ENCODE peak calls at places on chromosomes 12 and 14, in nine cellular contexts. P, F, Q, L, U, A, D, M and T are unnamed samples.

GRCh38 chr14:71588028-71588427 is 344.2 kb upstream of the RGS6 start:
- DNase-seq in P (no peak), F (no peak), Q (no peak), L (no peak), U (peak; percentile 87), A (no peak), D (no peak), M (no peak), T (no peak)

GRCh38 chr14:56514663-56515371 is 64.8 kb upstream of the TMEM260 start:
- DNase-seq in P (no peak), F (no peak), Q (no peak), L (no peak), U (peak; percentile 58), A (no peak), D (no peak), M (peak; percentile 19), T (peak; percentile 6)

GRCh38 chr12:51004504-51004903 is 21.7 kb downstream of the SLC11A2 start:
- DNase-seq in P (no peak), F (no peak), Q (no peak), L (no peak), U (no peak), A (no peak), D (no peak), M (no peak), T (no peak)

GRCh38 chr12:65876898-65877721 is 52.8 kb downstream of the HMGA2 start:
- DNase-seq in P (no peak), F (no peak), Q (no peak), L (no peak), U (peak; percentile 81), A (no peak), D (no peak), M (no peak), T (no peak)

GRCh38 chr14:65961004-65961403 is 525.2 kb upstream of the CCDC196 start:
- DNase-seq in P (no peak), F (peak; percentile 35), Q (peak; percentile 68), L (no peak), U (peak; percentile 60), A (peak; percentile 19), D (peak; percentile 43), M (peak; percentile 78), T (peak; percentile 62)

GRCh38 chr12:32002848-32003493 is 43.8 kb downstream of the RESF1 start:
- DNase-seq in P (no peak), F (no peak), Q (no peak), L (no peak), U (peak; percentile 35), A (no peak), D (no peak), M (no peak), T (no peak)

GRCh38 chr12:64097346-64098105 is 124.6 kb downstream of the KICS2 start:
- DNase-seq in P (no peak), F (no peak), Q (no peak), L (no peak), U (no peak), A (no peak), D (no peak), M (no peak), T (no peak)

GRCh38 chr12:104650541-104650940 is 193.8 kb downstream of the CHST11 start:
- DNase-seq in P (no peak), F (no peak), Q (no peak), L (no peak), U (no peak), A (no peak), D (no peak), M (no peak), T (no peak)

GRCh38 chr14:97066068-97066899 is 269.1 kb downstream of the VRK1 start:
- DNase-seq in P (no peak), F (no peak), Q (no peak), L (no peak), U (no peak), A (no peak), D (no peak), M (no peak), T (no peak)

GRCh38 chr14:38882533-38882932 is 220.5 kb downstream of the SEC23A start:
- DNase-seq in P (no peak), F (no peak), Q (no peak), L (no peak), U (no peak), A (no peak), D (no peak), M (no peak), T (no peak)

GRCh38 chr14:68908201-68908600 is 70.9 kb downstream of the ACTN1 start:
- DNase-seq in P (no peak), F (no peak), Q (no peak), L (no peak), U (no peak), A (no peak), D (no peak), M (no peak), T (no peak)

GRCh38 chr12:76085159-76085868 is 829 bp upstream of the NAP1L1 start:
- DNase-seq in P (peak; percentile 40), F (peak; percentile 36), Q (no peak), L (no peak), U (peak; percentile 72), A (peak; percentile 19), D (peak; percentile 82), M (peak; percentile 44), T (peak; percentile 26)

GRCh38 chr14:73787760-73788508 is 63.7 kb upstream of the PTGR2 start:
- DNase-seq in P (no peak), F (peak; percentile 32), Q (no peak), L (no peak), U (peak; percentile 64), A (no peak), D (peak; percentile 29), M (peak; percentile 68), T (peak; percentile 80)

GRCh38 chr12:123118397-123118945 is 32.4 kb downstream of the PITPNM2 start:
- DNase-seq in P (peak; percentile 61), F (no peak), Q (peak; percentile 45), L (no peak), U (no peak), A (no peak), D (no peak), M (no peak), T (no peak)

GRCh38 chr12:42213023-42213422 is 25.0 kb downstream of the YAF2 start:
- DNase-seq in P (peak; percentile 39), F (no peak), Q (peak; percentile 25), L (no peak), U (peak; percentile 62), A (no peak), D (peak; percentile 19), M (no peak), T (no peak)

GRCh38 chr12:1827806-1828805 is 7.7 kb downstream of the LRTM2 start:
- DNase-seq in P (no peak), F (no peak), Q (no peak), L (no peak), U (no peak), A (no peak), D (no peak), M (no peak), T (no peak)

GRCh38 chr14:76500480-76500879 is 124.5 kb downstream of the ESRRB start:
- DNase-seq in P (no peak), F (no peak), Q (no peak), L (no peak), U (no peak), A (no peak), D (no peak), M (no peak), T (no peak)

GRCh38 chr14:90495357-90496276 is 98.8 kb downstream of the CALM1 start:
- DNase-seq in P (no peak), F (no peak), Q (peak; percentile 43), L (no peak), U (peak; percentile 87), A (no peak), D (peak; percentile 71), M (peak; percentile 21), T (peak; percentile 79)

GRCh38 chr12:128829870-128830504 is 6.2 kb upstream of the SLC15A4 start:
- DNase-seq in P (no peak), F (no peak), Q (peak; percentile 38), L (no peak), U (no peak), A (peak; percentile 84), D (peak; percentile 97), M (peak; percentile 36), T (peak; percentile 67)

GRCh38 chr12:118290130-118290529 is 82.6 kb downstream of the TAOK3 start:
- DNase-seq in P (no peak), F (no peak), Q (no peak), L (no peak), U (peak; percentile 83), A (no peak), D (no peak), M (no peak), T (no peak)

GRCh38 chr12:88904705-88905104 is 324.4 kb upstream of the KITLG start:
- DNase-seq in P (no peak), F (no peak), Q (no peak), L (no peak), U (no peak), A (no peak), D (no peak), M (no peak), T (no peak)

GRCh38 chr12:88052686-88053085 is 23.5 kb upstream of the C12orf50 start:
- DNase-seq in P (peak; percentile 44), F (no peak), Q (peak; percentile 13), L (peak; percentile 44), U (peak; percentile 78), A (no peak), D (peak; percentile 63), M (no peak), T (peak; percentile 60)

GRCh38 chr12:51528852-51529545 is 62.0 kb upstream of the SCN8A start:
- DNase-seq in P (no peak), F (no peak), Q (no peak), L (no peak), U (no peak), A (no peak), D (no peak), M (no peak), T (no peak)

GRCh38 chr12:110636516-110636915 is 22.6 kb downstream of the TCTN1 start:
- DNase-seq in P (no peak), F (no peak), Q (no peak), L (no peak), U (no peak), A (no peak), D (no peak), M (no peak), T (peak; percentile 80)